ENCODE peak calls at places on chromosome X, in four cellular contexts. A, Y, O and B are unnamed samples.

GRCh38 chrX:70755850-70756249 is 152.7 kb downstream of the TEX11 start:
- DNase-seq in A (no peak), Y (peak; percentile 12), O (no peak), B (no peak)

GRCh38 chrX:11740794-11741193 is 17.2 kb upstream of the MSL3 start:
- DNase-seq in A (no peak), Y (no peak), O (no peak), B (no peak)

GRCh38 chrX:49753691-49754090 is 57.9 kb upstream of the PAGE1 start:
- DNase-seq in A (no peak), Y (no peak), O (no peak), B (no peak)

GRCh38 chrX:65883556-65883955 is 156.3 kb downstream of the VSIG4 start:
- DNase-seq in A (no peak), Y (no peak), O (no peak), B (no peak)

GRCh38 chrX:36957425-36958328 is 50.5 kb upstream of the FAM47C start:
- DNase-seq in A (peak; percentile 90), Y (no peak), O (no peak), B (no peak)

GRCh38 chrX:15874672-15875071 is 20.1 kb upstream of the AP1S2 start:
- DNase-seq in A (no peak), Y (no peak), O (no peak), B (no peak)

GRCh38 chrX:25178555-25178954 is 162.8 kb upstream of the ARX start:
- DNase-seq in A (no peak), Y (no peak), O (no peak), B (no peak)

GRCh38 chrX:154012336-154012991 is 7.2 kb downstream of the IRAK1 start:
- DNase-seq in A (no peak), Y (no peak), O (no peak), B (no peak)

GRCh38 chrX:40170830-40171512 is 73.2 kb upstream of the BCOR start:
- DNase-seq in A (no peak), Y (no peak), O (no peak), B (peak; percentile 59)

GRCh38 chrX:48919360-48919821 is 567 bp upstream of the PIM2 start:
- DNase-seq in A (peak; percentile 47), Y (no peak), O (no peak), B (no peak)

GRCh38 chrX:4656419-4656818 is 943.0 kb upstream of the PRKX start:
- DNase-seq in A (no peak), Y (no peak), O (no peak), B (no peak)

GRCh38 chrX:34341258-34341657 is 209.1 kb upstream of the FAM47A start:
- DNase-seq in A (peak; percentile 4), Y (no peak), O (no peak), B (no peak)

GRCh38 chrX:38986586-38986985 is 185.3 kb downstream of the MID1IP1 start:
- DNase-seq in A (no peak), Y (no peak), O (no peak), B (no peak)

GRCh38 chrX:43750248-43750676 is 94.2 kb downstream of the MAOA start:
- DNase-seq in A (peak; percentile 77), Y (peak; percentile 2), O (peak; percentile 23), B (no peak)

GRCh38 chrX:115898382-115899001 is 272.1 kb upstream of the AGTR2 start:
- DNase-seq in A (peak; percentile 23), Y (no peak), O (no peak), B (peak; percentile 85)

GRCh38 chrX:124346064-124346876 is at the start of gene SH2D1A:
- DNase-seq in A (no peak), Y (no peak), O (no peak), B (no peak)

GRCh38 chrX:7515681-7516413 is 327.1 kb upstream of the VCX start:
- DNase-seq in A (no peak), Y (no peak), O (peak; percentile 42), B (no peak)

GRCh38 chrX:153226344-153227190 is 47.5 kb downstream of the MAGEA1 start:
- DNase-seq in A (peak; percentile 5), Y (no peak), O (peak; percentile 8), B (no peak)

GRCh38 chrX:129790808-129791207 is 11.1 kb downstream of the SASH3 start:
- DNase-seq in A (no peak), Y (no peak), O (no peak), B (no peak)

GRCh38 chrX:43958529-43958928 is 14.7 kb downstream of the NDP start:
- DNase-seq in A (peak; percentile 80), Y (no peak), O (peak; percentile 72), B (no peak)

GRCh38 chrX:72124540-72125201 is 7.0 kb downstream of the RTL5 start:
- DNase-seq in A (no peak), Y (no peak), O (no peak), B (no peak)

GRCh38 chrX:114889454-114889853 is 128.0 kb downstream of the IL13RA2 start:
- DNase-seq in A (no peak), Y (no peak), O (no peak), B (no peak)

GRCh38 chrX:40140706-40141499 is 43.1 kb upstream of the BCOR start:
- DNase-seq in A (no peak), Y (no peak), O (no peak), B (peak; percentile 85)

GRCh38 chrX:13793897-13794296 is 23.0 kb downstream of the GPM6B start:
- DNase-seq in A (no peak), Y (no peak), O (no peak), B (no peak)

GRCh38 chrX:25536307-25536970 is 520.7 kb upstream of the ARX start:
- DNase-seq in A (no peak), Y (no peak), O (no peak), B (no peak)

GRCh38 chrX:25278341-25278740 is 262.6 kb upstream of the ARX start:
- DNase-seq in A (no peak), Y (no peak), O (no peak), B (no peak)

GRCh38 chrX:9153299-9153698 is 119.4 kb upstream of the FAM9B start:
- DNase-seq in A (no peak), Y (no peak), O (peak; percentile 28), B (no peak)

GRCh38 chrX:39900788-39901170 is 197.0 kb downstream of the BCOR start:
- DNase-seq in A (peak; percentile 76), Y (no peak), O (no peak), B (no peak)

GRCh38 chrX:13250831-13251612 is 68.8 kb downstream of the ATXN3L start:
- DNase-seq in A (no peak), Y (no peak), O (peak; percentile 83), B (no peak)

GRCh38 chrX:72115380-72115779 is 16.3 kb downstream of the RTL5 start:
- DNase-seq in A (no peak), Y (no peak), O (no peak), B (no peak)

GRCh38 chrX:47484885-47485284 is 1.9 kb upstream of the ZNF41 start:
- DNase-seq in A (no peak), Y (no peak), O (no peak), B (no peak)

GRCh38 chrX:69305333-69306062 is 140.2 kb upstream of the PJA1 start:
- DNase-seq in A (peak; percentile 63), Y (no peak), O (no peak), B (no peak)

GRCh38 chrX:21885568-21885967 is 29.8 kb downstream of the YY2 start:
- DNase-seq in A (no peak), Y (no peak), O (peak; percentile 28), B (no peak)

GRCh38 chrX:13087322-13088154 is 43.1 kb upstream of the FAM9C start:
- DNase-seq in A (no peak), Y (no peak), O (no peak), B (no peak)

GRCh38 chrX:153819398-153820083 is 10.8 kb downstream of the PDZD4 start:
- DNase-seq in A (no peak), Y (no peak), O (no peak), B (no peak)

GRCh38 chrX:103688949-103689348 is 2.5 kb upstream of the MORF4L2 start:
- DNase-seq in A (peak; percentile 69), Y (no peak), O (no peak), B (no peak)

GRCh38 chrX:34764842-34765241 is 107.8 kb upstream of the TMEM47 start:
- DNase-seq in A (no peak), Y (no peak), O (no peak), B (no peak)

GRCh38 chrX:116384406-116384805 is 52.0 kb upstream of the SLC6A14 start:
- DNase-seq in A (no peak), Y (no peak), O (peak; percentile 42), B (no peak)